ENCODE peak calls at places on chromosome 3, in seven cellular contexts. B is psoas muscle; J is left cardiac atrium; W is activated naive CD8-positive, alpha-beta T cell treated with anti-CD3 and anti-CD28 coated beads, Interleukin-2, amount 50 U/mL, for 24 hours; M is upper lobe of left lung; E is DND-41; Q is HCT116. I is an unnamed sample.

GRCh38 chr3:43171770-43172169 is 65.9 kb upstream of the POMGNT2 start:
- ATAC-seq in J (no peak), Q (no peak), E (no peak), M (no peak), B (no peak), W (no peak), I (no peak)

GRCh38 chr3:43906847-43907507 is 216.2 kb downstream of the ABHD5 start:
- ATAC-seq in B (no peak), E (no peak), J (no peak), Q (no peak), W (no peak), M (peak), I (no peak)

GRCh38 chr3:105398407-105398806 is 31.7 kb downstream of the ALCAM start:
- ATAC-seq in B (no peak), Q (no peak), J (no peak), M (no peak), E (no peak), W (no peak), I (no peak)

GRCh38 chr3:115790759-115791158 is 167.4 kb downstream of the GAP43 start:
- ATAC-seq in J (no peak), E (peak), B (peak), Q (peak), M (peak), W (peak), I (peak)

GRCh38 chr3:107414325-107414964 is 37.2 kb downstream of the CCDC54 start:
- ATAC-seq in W (peak), B (no peak), Q (no peak), E (peak), J (no peak), M (no peak), I (no peak)

GRCh38 chr3:31613654-31614053 is 80.9 kb downstream of the STT3B start:
- ATAC-seq in J (no peak), E (no peak), Q (no peak), B (no peak), M (no peak), W (no peak), I (no peak)

GRCh38 chr3:129855454-129856419 is 37.8 kb downstream of the TMCC1 start:
- ATAC-seq in W (no peak), B (peak), E (no peak), M (peak), Q (no peak), J (peak), I (no peak)

GRCh38 chr3:43709022-43709421 is 18.3 kb downstream of the ABHD5 start:
- ATAC-seq in E (no peak), B (peak), J (no peak), Q (no peak), M (peak), W (no peak), I (peak)

GRCh38 chr3:58151637-58152036 is 59.1 kb downstream of the DNASE1L3 start:
- ATAC-seq in E (no peak), B (no peak), Q (no peak), J (peak), W (peak), M (no peak), I (no peak)

GRCh38 chr3:14472471-14473351 is 67.4 kb downstream of the GRIP2 start:
- ATAC-seq in Q (peak), E (no peak), W (peak), M (peak), J (peak), B (peak), I (peak)

GRCh38 chr3:179701176-179701827 is 48.5 kb downstream of the USP13 start:
- ATAC-seq in E (no peak), B (no peak), Q (no peak), W (no peak), J (no peak), M (no peak), I (no peak)

GRCh38 chr3:58323795-58324674 is 8.7 kb upstream of the PXK start:
- ATAC-seq in B (no peak), E (no peak), M (no peak), J (no peak), W (peak), Q (no peak), I (no peak)

GRCh38 chr3:152244156-152244888 is 24.4 kb upstream of the MBNL1 start:
- ATAC-seq in J (no peak), Q (no peak), M (peak), B (no peak), W (peak), E (peak), I (no peak)

GRCh38 chr3:135056084-135056730 is 261.1 kb downstream of the EPHB1 start:
- ATAC-seq in E (no peak), W (no peak), Q (peak), M (no peak), B (no peak), J (no peak), I (no peak)

GRCh38 chr3:126394179-126394976 is at the start of gene CFAP100:
- ATAC-seq in E (no peak), W (no peak), J (peak), M (peak), B (peak), Q (no peak), I (peak)

I was measured in gastroesophageal sphincter.